ENCODE peak calls at places on chromosomes 7 and 10, in ten cellular contexts. S, P, H, A, L, W, T, Q, R and I are unnamed samples.

GRCh38 chr10:50415292-50415691 is 164.0 kb upstream of the ASAH2 start:
- DNase-seq in S (no peak), P (no peak), H (no peak), A (no peak), L (no peak), W (no peak), T (no peak), Q (no peak), R (no peak), I (no peak)

GRCh38 chr7:30459591-30460245 is 18.9 kb downstream of the NOD1 start:
- DNase-seq in S (no peak), P (peak), H (peak), A (peak), L (peak), W (no peak), T (peak), Q (peak), R (no peak), I (no peak)

GRCh38 chr10:118971187-118971586 is 58.3 kb upstream of the NANOS1 start:
- DNase-seq in S (no peak), P (no peak), H (no peak), A (no peak), L (no peak), W (no peak), T (no peak), Q (no peak), R (no peak), I (no peak)

GRCh38 chr7:3882782-3883181 is 581.7 kb downstream of the SDK1 start:
- DNase-seq in S (no peak), P (no peak), H (no peak), A (no peak), L (no peak), W (no peak), T (no peak), Q (no peak), R (no peak), I (no peak)

GRCh38 chr10:131770946-131771633 is 129.7 kb upstream of the PPP2R2D start:
- DNase-seq in S (no peak), P (no peak), H (no peak), A (no peak), L (no peak), W (no peak), T (no peak), Q (no peak), R (peak), I (no peak)

GRCh38 chr10:5443429-5443828 is 31.1 kb downstream of the NET1 start:
- DNase-seq in S (no peak), P (no peak), H (no peak), A (no peak), L (no peak), W (no peak), T (no peak), Q (no peak), R (no peak), I (no peak)

GRCh38 chr10:27512548-27512947 is 8.4 kb downstream of the RAB18 start:
- DNase-seq in S (no peak), P (no peak), H (no peak), A (no peak), L (no peak), W (no peak), T (no peak), Q (no peak), R (no peak), I (no peak)

GRCh38 chr10:101027281-101027680 is 3.6 kb downstream of the PDZD7 start:
- DNase-seq in S (no peak), P (no peak), H (no peak), A (no peak), L (no peak), W (no peak), T (no peak), Q (no peak), R (no peak), I (no peak)

GRCh38 chr7:45155941-45156340 is 1.6 kb upstream of the RAMP3 start:
- DNase-seq in S (no peak), P (no peak), H (no peak), A (no peak), L (no peak), W (no peak), T (no peak), Q (no peak), R (peak), I (peak)

GRCh38 chr10:6716521-6716920 is 136.4 kb upstream of the PRKCQ start:
- DNase-seq in S (no peak), P (no peak), H (no peak), A (peak), L (no peak), W (no peak), T (no peak), Q (no peak), R (no peak), I (no peak)

GRCh38 chr10:6726924-6727323 is 146.8 kb upstream of the PRKCQ start:
- DNase-seq in S (no peak), P (no peak), H (no peak), A (no peak), L (no peak), W (no peak), T (no peak), Q (no peak), R (no peak), I (no peak)

GRCh38 chr10:6722616-6723004 is 142.5 kb upstream of the PRKCQ start:
- DNase-seq in S (no peak), P (peak), H (peak), A (peak), L (no peak), W (no peak), T (no peak), Q (no peak), R (no peak), I (no peak)

GRCh38 chr10:6721964-6722615 is 142.0 kb upstream of the PRKCQ start:
- DNase-seq in S (no peak), P (peak), H (peak), A (peak), L (peak), W (no peak), T (no peak), Q (no peak), R (no peak), I (no peak)

GRCh38 chr10:6721480-6721879 is 141.4 kb upstream of the PRKCQ start:
- DNase-seq in S (no peak), P (peak), H (peak), A (peak), L (peak), W (no peak), T (peak), Q (peak), R (no peak), I (no peak)
- TF ChIP-seq CTCF in S (no peak), P (no peak), H (peak), A (no peak), L (peak), W (no peak), T (peak), Q (no peak), R (peak), I (no peak)

GRCh38 chr10:67476201-67476600 is 219.8 kb downstream of the CTNNA3 start:
- DNase-seq in S (no peak), P (peak), H (no peak), A (no peak), L (no peak), W (no peak), T (no peak), Q (no peak), R (no peak), I (no peak)
- TF ChIP-seq CTCF in S (no peak), P (no peak), H (no peak), A (no peak), L (no peak), W (no peak), T (no peak), Q (no peak), R (no peak), I (no peak)

GRCh38 chr10:89092439-89092838 is 101.8 kb downstream of the FAS start:
- DNase-seq in S (no peak), P (no peak), H (no peak), A (no peak), L (no peak), W (no peak), T (no peak), Q (no peak), R (no peak), I (no peak)

GRCh38 chr10:89090760-89091455 is 100.3 kb downstream of the FAS start:
- DNase-seq in S (no peak), P (no peak), H (no peak), A (no peak), L (no peak), W (no peak), T (no peak), Q (no peak), R (no peak), I (no peak)

GRCh38 chr10:89091501-89091900 is 100.9 kb downstream of the FAS start:
- DNase-seq in S (no peak), P (no peak), H (no peak), A (no peak), L (no peak), W (no peak), T (no peak), Q (no peak), R (no peak), I (no peak)

GRCh38 chr10:89095701-89096391 is 105.2 kb downstream of the FAS start:
- DNase-seq in S (no peak), P (no peak), H (no peak), A (no peak), L (no peak), W (no peak), T (no peak), Q (no peak), R (no peak), I (no peak)

GRCh38 chr10:89092981-89093380 is 102.4 kb downstream of the FAS start:
- DNase-seq in S (no peak), P (no peak), H (no peak), A (no peak), L (no peak), W (no peak), T (no peak), Q (no peak), R (no peak), I (no peak)
- TF ChIP-seq CTCF in S (no peak), P (no peak), H (no peak), A (no peak), L (no peak), W (no peak), T (no peak), Q (no peak), R (no peak), I (no peak)

DNA sequence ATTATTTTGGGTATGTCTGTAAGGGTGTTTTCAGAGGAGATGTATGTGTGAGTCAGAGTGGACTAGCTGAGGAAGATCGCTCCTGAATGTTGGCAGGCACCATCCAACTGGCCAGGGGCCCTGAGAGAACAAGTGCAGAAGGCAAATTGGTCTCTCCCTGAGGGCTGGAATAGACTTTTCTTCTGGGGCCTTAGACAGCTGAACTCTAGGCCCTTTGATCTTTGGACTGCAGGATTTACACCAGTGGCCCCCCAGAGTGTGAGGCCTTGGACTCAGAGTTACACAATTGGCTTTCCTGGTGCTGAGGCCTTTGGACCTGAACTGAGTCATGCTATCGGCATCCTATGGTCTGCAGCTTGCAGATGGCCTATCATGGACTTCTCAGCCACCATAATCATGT is 217.2 kb downstream of the REEP3 start:
- DNase-seq in S (no peak), P (peak), H (peak), A (no peak), L (no peak), W (no peak), T (no peak), Q (peak), R (no peak), I (no peak)
- TF ChIP-seq CTCF in S (no peak), P (no peak), H (no peak), A (no peak), L (no peak), W (no peak), T (no peak), Q (no peak), R (no peak), I (no peak)

GRCh38 chr7:1947586-1948217 is 277.6 kb downstream of the ELFN1 start:
- DNase-seq in S (no peak), P (no peak), H (no peak), A (no peak), L (no peak), W (no peak), T (no peak), Q (no peak), R (peak), I (peak)
- TF ChIP-seq CTCF in S (no peak), P (no peak), H (no peak), A (no peak), L (no peak), W (no peak), T (no peak), Q (no peak), R (no peak), I (no peak)